ENCODE peak calls at places on chromosome 12, in five cellular contexts. R, C, P, Q and O are unnamed samples.

GRCh38 chr12:106865685-106866084 is 90.0 kb upstream of the TMEM263 start:
- DNase-seq in R (no peak), C (no peak), P (peak), Q (no peak), O (no peak)

GRCh38 chr12:22625671-22626251 is 790 bp downstream of the ETNK1 start:
- DNase-seq in R (peak), C (peak), P (peak), Q (peak), O (peak)

GRCh38 chr12:95848575-95849388 is 10.0 kb upstream of the SNRPF start:
- DNase-seq in R (no peak), C (peak), P (no peak), Q (peak), O (no peak)

GRCh38 chr12:121805800-121806555 is 2.2 kb downstream of the SETD1B start:
- DNase-seq in R (no peak), C (no peak), P (no peak), Q (no peak), O (no peak)

GRCh38 chr12:129641916-129642315 is 261.9 kb downstream of the TMEM132D start:
- DNase-seq in R (no peak), C (no peak), P (no peak), Q (no peak), O (no peak)

GRCh38 chr12:78062781-78063180 is 232.1 kb downstream of the NAV3 start:
- DNase-seq in R (peak), C (peak), P (no peak), Q (peak), O (no peak)

GRCh38 chr12:74647241-74647640 is 109.6 kb downstream of the ATXN7L3B start:
- DNase-seq in R (no peak), C (no peak), P (no peak), Q (no peak), O (no peak)

GRCh38 chr12:44574586-44574985 is 301.5 kb downstream of the NELL2 start:
- DNase-seq in R (no peak), C (no peak), P (no peak), Q (no peak), O (no peak)

GRCh38 chr12:7403466-7403865 is 40.5 kb downstream of the CD163L1 start:
- DNase-seq in R (no peak), C (no peak), P (no peak), Q (peak), O (no peak)

GRCh38 chr12:69898236-69898635 is 73.2 kb downstream of the MYRFL start:
- DNase-seq in R (no peak), C (peak), P (no peak), Q (peak), O (no peak)

GRCh38 chr12:56541610-56542009 is 20.0 kb downstream of the RBMS2 start:
- DNase-seq in R (no peak), C (no peak), P (no peak), Q (no peak), O (no peak)

GRCh38 chr12:3077572-3078081 is 448 bp downstream of the TSPAN9 start:
- DNase-seq in R (peak), C (peak), P (no peak), Q (peak), O (peak)

GRCh38 chr12:6387541-6387940 is 3.6 kb downstream of the LTBR start:
- DNase-seq in R (no peak), C (no peak), P (no peak), Q (no peak), O (no peak)

GRCh38 chr12:116916122-116916521 is 5.4 kb downstream of the FBXW8 start:
- DNase-seq in R (no peak), C (peak), P (no peak), Q (peak), O (no peak)

GRCh38 chr12:76628745-76629144 is 69.2 kb upstream of the OSBPL8 start:
- DNase-seq in R (no peak), C (peak), P (no peak), Q (no peak), O (no peak)

GRCh38 chr12:62848418-62848817 is 86.5 kb downstream of the PPM1H start:
- DNase-seq in R (no peak), C (peak), P (no peak), Q (peak), O (no peak)

GRCh38 chr12:115597157-115597712 is 680.3 kb downstream of the MED13L start:
- DNase-seq in R (no peak), C (peak), P (no peak), Q (peak), O (no peak)

GRCh38 chr12:32504626-32505025 is 105.3 kb downstream of the FGD4 start:
- DNase-seq in R (no peak), C (no peak), P (no peak), Q (no peak), O (no peak)

GRCh38 chr12:53867216-53868012 is 71.2 kb upstream of the HOXC13 start:
- DNase-seq in R (no peak), C (no peak), P (peak), Q (peak), O (no peak)

GRCh38 chr12:70463997-70464396 is 97.9 kb downstream of the KCNMB4 start:
- DNase-seq in R (no peak), C (no peak), P (no peak), Q (no peak), O (no peak)

GRCh38 chr12:43069768-43070221 is 480.2 kb upstream of the PRICKLE1 start:
- DNase-seq in R (peak), C (peak), P (no peak), Q (peak), O (no peak)

GRCh38 chr12:121495746-121496145 is 85.1 kb downstream of the KDM2B start:
- DNase-seq in R (no peak), C (no peak), P (no peak), Q (no peak), O (no peak)

GRCh38 chr12:105470601-105471000 is 140.1 kb downstream of the C12orf75 start:
- DNase-seq in R (no peak), C (no peak), P (no peak), Q (no peak), O (no peak)
- H3K4me3 ChIP-seq in R (no peak), C (no peak), P (no peak), Q (no peak), O (no peak)

GRCh38 chr12:25707056-25707455 is 154.0 kb upstream of the LMNTD1 start:
- DNase-seq in R (no peak), C (no peak), P (no peak), Q (no peak), O (no peak)

GRCh38 chr12:25712169-25712568 is 159.1 kb upstream of the LMNTD1 start:
- DNase-seq in R (no peak), C (no peak), P (no peak), Q (no peak), O (no peak)

GRCh38 chr12:25713264-25713663 is 160.2 kb upstream of the LMNTD1 start:
- DNase-seq in R (no peak), C (no peak), P (no peak), Q (no peak), O (no peak)

GRCh38 chr12:25708661-25709060 is 155.6 kb upstream of the LMNTD1 start:
- DNase-seq in R (no peak), C (peak), P (no peak), Q (no peak), O (no peak)

GRCh38 chr12:25710149-25710548 is 157.1 kb upstream of the LMNTD1 start:
- DNase-seq in R (no peak), C (no peak), P (no peak), Q (no peak), O (no peak)
- H3K4me3 ChIP-seq in R (no peak), C (no peak), P (no peak), Q (no peak), O (no peak)

DNA sequence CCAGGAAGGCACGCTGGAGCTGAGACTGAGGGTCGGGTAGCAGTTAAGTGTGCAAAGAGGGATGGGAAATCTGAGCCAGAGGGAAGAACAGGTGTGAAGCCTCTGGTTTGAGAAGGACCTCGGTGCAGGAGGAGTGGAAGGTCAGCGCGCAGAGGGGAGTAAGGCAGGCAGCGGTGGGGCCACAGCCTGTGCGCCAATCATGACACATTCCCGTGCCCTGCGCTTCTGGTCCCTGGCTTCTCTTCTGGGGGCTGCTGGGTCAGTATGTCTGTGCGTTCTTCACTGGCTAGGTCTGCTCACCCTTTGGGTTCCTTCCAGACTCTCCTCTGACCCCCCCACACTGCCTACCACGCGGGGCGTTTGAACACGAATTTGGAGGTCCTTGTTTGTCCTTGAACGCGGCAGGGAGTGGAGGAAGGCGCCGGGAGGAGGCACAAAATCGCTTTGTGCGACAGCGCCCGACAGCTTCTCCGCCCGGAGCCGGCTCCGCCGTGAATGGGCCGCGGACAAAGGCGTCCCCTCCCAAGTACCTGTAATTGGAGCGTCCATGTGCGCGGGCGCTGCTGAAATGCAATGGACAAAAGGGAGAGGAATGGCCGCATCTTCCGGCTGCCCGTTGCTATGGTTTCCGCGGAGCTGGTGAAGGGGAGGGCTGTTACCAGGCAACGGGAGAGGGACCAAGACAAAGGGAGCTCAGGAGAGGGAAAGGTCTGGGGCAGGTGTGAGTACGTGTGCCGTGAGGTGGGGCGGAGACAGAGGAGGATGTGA is 207.2 kb upstream of the SRRM4 start:
- DNase-seq in R (no peak), C (no peak), P (peak), Q (no peak), O (no peak)
- H3K4me3 ChIP-seq in R (no peak), C (no peak), P (peak), Q (no peak), O (no peak)

DNA sequence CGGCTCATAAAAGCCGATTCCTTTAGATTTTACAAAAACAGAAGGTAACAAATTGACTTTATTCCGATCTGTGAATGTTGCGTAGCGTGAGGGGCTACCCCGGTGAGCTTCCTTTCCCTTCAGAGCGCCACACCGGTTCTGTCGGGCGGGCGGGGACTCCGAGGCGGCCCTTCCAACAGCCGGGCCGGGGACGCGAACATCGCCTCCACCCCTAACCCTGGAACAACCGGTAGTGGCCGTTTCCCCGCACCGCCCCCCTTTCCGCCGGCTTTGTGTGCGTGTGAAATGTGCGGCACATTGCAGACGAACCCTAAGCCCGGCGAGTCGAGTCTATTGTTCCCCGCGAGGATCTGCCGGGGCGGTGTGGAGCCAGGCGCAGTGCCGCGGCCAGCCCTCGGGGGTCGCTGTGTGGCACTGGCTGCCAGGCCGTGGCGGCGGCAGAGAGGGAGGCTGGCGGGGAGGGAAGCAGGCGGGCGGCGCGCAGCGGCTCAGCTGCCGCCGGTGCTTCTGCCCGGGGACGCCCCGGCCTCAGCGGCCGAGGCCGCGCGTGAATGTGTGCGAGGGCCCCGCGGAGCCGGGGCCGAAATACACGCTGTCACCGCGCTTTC is 777 bp upstream of the ARID2 start:
- DNase-seq in R (peak), C (peak), P (peak), Q (peak), O (peak)
- H3K4me3 ChIP-seq in R (peak), C (peak), P (peak), Q (peak), O (peak)

GRCh38 chr12:49674318-49674985 is 32.8 kb downstream of the FMNL3 start:
- DNase-seq in R (no peak), C (peak), P (no peak), Q (peak), O (no peak)

GRCh38 chr12:49667319-49668090 is 39.7 kb downstream of the FMNL3 start:
- DNase-seq in R (no peak), C (peak), P (no peak), Q (peak), O (no peak)

GRCh38 chr12:49673446-49674317 is 33.5 kb downstream of the FMNL3 start:
- DNase-seq in R (peak), C (peak), P (no peak), Q (peak), O (peak)

GRCh38 chr12:49672351-49673181 is 34.6 kb downstream of the FMNL3 start:
- DNase-seq in R (no peak), C (no peak), P (no peak), Q (no peak), O (no peak)

DNA sequence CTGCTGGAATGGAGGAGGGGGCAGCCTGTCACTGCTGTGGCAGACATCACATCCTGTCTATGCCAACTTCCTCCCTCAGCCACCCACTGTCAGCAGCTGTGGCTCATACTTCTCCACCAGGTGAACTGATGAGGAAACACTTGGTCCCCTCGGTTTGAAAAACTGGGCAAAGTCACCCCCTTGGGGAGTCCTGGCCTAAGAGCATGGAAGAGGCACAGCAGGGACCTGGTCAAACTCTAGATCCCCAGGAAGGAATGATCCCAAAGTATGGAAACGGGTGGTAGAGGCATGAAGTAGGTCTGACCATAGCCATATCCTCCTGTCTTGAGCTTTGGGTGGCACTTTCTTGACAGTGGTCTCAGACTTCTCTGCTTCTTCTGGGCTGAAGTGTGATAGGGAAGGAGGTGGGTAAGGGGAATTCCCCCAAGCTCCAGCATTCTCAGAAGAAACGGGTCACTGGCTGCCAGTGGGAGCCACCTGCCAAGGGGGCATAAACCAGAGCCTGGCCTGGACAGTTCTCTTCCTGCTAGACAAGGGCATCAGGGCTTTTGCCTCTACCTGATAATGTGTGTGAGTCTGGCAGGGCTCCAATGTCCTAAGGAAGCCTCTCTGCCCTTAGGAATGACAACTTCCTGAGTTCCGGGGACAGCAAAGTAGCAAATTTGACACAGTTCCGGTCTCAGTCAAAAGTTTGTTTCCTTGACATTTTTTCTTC is 36.0 kb downstream of the FMNL3 start:
- DNase-seq in R (no peak), C (no peak), P (no peak), Q (no peak), O (no peak)
- H3K4me3 ChIP-seq in R (no peak), C (no peak), P (no peak), Q (no peak), O (no peak)

GRCh38 chr12:18754118-18754707 is 16.3 kb downstream of the CAPZA3 start:
- DNase-seq in R (no peak), C (no peak), P (no peak), Q (no peak), O (no peak)
- H3K4me3 ChIP-seq in R (no peak), C (no peak), P (no peak), Q (no peak), O (no peak)